ENCODE peak calls at places on chromosome 15, in four cellular contexts. J is activated CD8-positive, alpha-beta memory T cell treated with anti-CD3 and anti-CD28 coated beads for 24 hours; M is lower lobe of right lung; P is ovary. H is an unnamed sample.

GRCh38 chr15:45729146-45729545 is 94.3 kb downstream of the SQOR start:
- DNase-seq in J (no peak), M (no peak), P (no peak), H (no peak)

GRCh38 chr15:60704717-60705116 is 225.8 kb upstream of the ICE2 start:
- DNase-seq in J (no peak), M (no peak), P (no peak), H (no peak)

GRCh38 chr15:37253877-37254276 is 153.5 kb upstream of the MEIS2 start:
- DNase-seq in J (no peak), M (no peak), P (no peak), H (no peak)

GRCh38 chr15:94075349-94075748 is 156.0 kb upstream of the MCTP2 start:
- DNase-seq in J (no peak), M (no peak), P (peak), H (no peak)

GRCh38 chr15:39251413-39252197 is 329.3 kb upstream of the THBS1 start:
- DNase-seq in J (no peak), M (no peak), P (no peak), H (no peak)

GRCh38 chr15:54082836-54083492 is 104.7 kb downstream of the UNC13C start:
- DNase-seq in J (peak), M (no peak), P (no peak), H (peak)

GRCh38 chr15:52760562-52760961 is 29.6 kb downstream of the ONECUT1 start:
- DNase-seq in J (no peak), M (no peak), P (no peak), H (no peak)

GRCh38 chr15:51132384-51133139 is 37.9 kb upstream of the TNFAIP8L3 start:
- DNase-seq in J (no peak), M (no peak), P (peak), H (peak)

GRCh38 chr15:96052572-96053038 is 277.9 kb upstream of the NR2F2 start:
- DNase-seq in J (no peak), M (no peak), P (no peak), H (no peak)

GRCh38 chr15:63880019-63880418 is 46.3 kb upstream of the HERC1 start:
- DNase-seq in J (no peak), M (no peak), P (no peak), H (no peak)

GRCh38 chr15:79829950-79830349 is 66.9 kb downstream of the MTHFS start:
- DNase-seq in J (no peak), M (no peak), P (no peak), H (no peak)

GRCh38 chr15:57635300-57635944 is 43.7 kb downstream of the MYZAP start:
- DNase-seq in J (no peak), M (no peak), P (no peak), H (no peak)

GRCh38 chr15:90818251-90819210 is 49.9 kb upstream of the FURIN start:
- DNase-seq in J (peak), M (peak), P (no peak), H (peak)